ENCODE peak calls at places on chromosomes 11 and 22, in eight cellular contexts. P is uterus, H is Caco-2, U is mucosa of descending colon, Z is fibroblast of pulmonary artery, S is A549, X is esophagus muscularis mucosa, Q is PC-9. Y is an unnamed sample.

GRCh38 chr11:102599642-102600261 is 25.4 kb downstream of the MMP20 start:
- DNase-seq in Z (peak), X (no peak), U (no peak), S (peak), Q (peak), H (peak), P (no peak), Y (peak)

GRCh38 chr22:30206964-30207363 is 39.6 kb downstream of the LIF start:
- DNase-seq in X (no peak), P (peak), U (no peak), S (peak), H (peak), Q (peak), Z (peak), Y (peak)

GRCh38 chr11:132895340-132895739 is 637.0 kb downstream of the OPCML start:
- DNase-seq in X (no peak), Q (no peak), P (no peak), Z (peak), U (no peak), S (no peak), H (no peak), Y (peak)

GRCh38 chr11:10651579-10652361 is 41.8 kb downstream of the IRAG1 start:
- DNase-seq in Z (no peak), S (no peak), P (no peak), Q (no peak), H (no peak), X (no peak), U (no peak), Y (no peak)

GRCh38 chr11:40328890-40329617 is 1130.4 kb downstream of the LRRC4C start:
- DNase-seq in Z (peak), U (peak), S (peak), P (no peak), Q (peak), H (peak), X (no peak), Y (peak)

GRCh38 chr22:41382098-41382578 is 396 bp downstream of the TEF start:
- DNase-seq in H (peak), Z (peak), Q (no peak), U (peak), P (peak), S (peak), X (peak), Y (no peak)

GRCh38 chr11:72375241-72375640 is 59.1 kb downstream of the CLPB start:
- DNase-seq in S (no peak), X (peak), Z (no peak), Q (no peak), U (no peak), P (no peak), H (no peak), Y (no peak)

GRCh38 chr11:7571640-7572000 is 57.8 kb downstream of the PPFIBP2 start:
- DNase-seq in Q (peak), P (peak), Z (peak), U (peak), H (peak), S (peak), X (no peak), Y (no peak)

GRCh38 chr11:43072096-43072495 is 239.7 kb upstream of the API5 start:
- DNase-seq in U (no peak), P (no peak), Q (no peak), Z (no peak), X (no peak), S (no peak), H (no peak), Y (no peak)

GRCh38 chr11:69039501-69039900 is 9.2 kb upstream of the TPCN2 start:
- DNase-seq in X (no peak), U (no peak), Q (no peak), Z (no peak), H (no peak), S (no peak), P (no peak), Y (no peak)

DNA sequence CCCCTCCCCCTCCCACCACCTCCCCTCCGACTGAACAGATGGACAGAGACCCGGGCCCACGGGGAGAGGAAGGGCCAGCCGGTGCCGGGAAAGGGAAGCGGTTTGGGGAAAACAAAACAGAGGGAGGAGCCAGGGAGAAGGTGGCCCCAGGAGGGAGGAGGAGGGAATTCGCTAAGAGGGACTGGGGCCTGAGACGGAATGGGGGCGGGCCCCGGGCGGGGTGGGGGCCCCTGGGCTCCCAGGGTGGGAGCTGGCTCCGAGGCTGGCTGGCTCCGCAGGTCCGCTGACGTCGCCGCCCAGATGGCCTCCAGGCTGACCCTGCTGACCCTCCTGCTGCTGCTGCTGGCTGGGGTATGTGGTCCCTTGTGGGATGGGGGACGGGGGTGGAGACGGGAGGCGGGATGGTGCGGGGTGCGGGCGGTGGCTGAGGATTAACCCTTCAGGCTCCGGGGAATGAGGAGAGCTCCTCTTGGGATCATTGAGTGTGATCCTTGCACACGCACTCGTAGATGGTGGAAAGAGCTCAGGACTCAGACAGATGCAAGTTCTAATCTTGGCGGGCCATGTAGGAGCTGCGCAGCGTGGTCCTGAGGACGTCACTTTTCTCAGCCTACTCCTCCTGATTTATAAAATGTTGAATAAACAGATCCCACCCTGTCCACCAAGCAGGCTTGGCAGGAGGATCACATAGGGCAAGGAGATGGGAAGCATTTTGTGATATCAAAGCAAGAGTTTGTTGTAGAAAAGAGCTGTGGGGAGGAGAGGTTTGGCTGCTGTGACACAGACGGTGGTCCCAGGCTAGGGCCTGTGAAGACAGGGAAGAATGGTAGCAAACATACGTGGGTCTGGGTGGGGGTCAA is 716 bp downstream of the SERPING1 start:
- DNase-seq in P (peak), S (no peak), X (no peak), Z (peak), U (peak), Q (peak), H (peak), Y (no peak)
- H3K4me3 ChIP-seq in P (peak), S (peak), X (peak), Z (peak), U (no peak), Q (peak), H (peak), Y (peak)

GRCh38 chr11:44823006-44823405 is 96.2 kb downstream of the TSPAN18 start:
- DNase-seq in P (no peak), H (no peak), U (no peak), Z (no peak), S (peak), Q (no peak), X (no peak), Y (no peak)
- TF ChIP-seq CTCF in P (no peak), H (no peak), U (no peak), Z (peak), S (no peak), Q (peak), X (no peak), Y (peak)

DNA sequence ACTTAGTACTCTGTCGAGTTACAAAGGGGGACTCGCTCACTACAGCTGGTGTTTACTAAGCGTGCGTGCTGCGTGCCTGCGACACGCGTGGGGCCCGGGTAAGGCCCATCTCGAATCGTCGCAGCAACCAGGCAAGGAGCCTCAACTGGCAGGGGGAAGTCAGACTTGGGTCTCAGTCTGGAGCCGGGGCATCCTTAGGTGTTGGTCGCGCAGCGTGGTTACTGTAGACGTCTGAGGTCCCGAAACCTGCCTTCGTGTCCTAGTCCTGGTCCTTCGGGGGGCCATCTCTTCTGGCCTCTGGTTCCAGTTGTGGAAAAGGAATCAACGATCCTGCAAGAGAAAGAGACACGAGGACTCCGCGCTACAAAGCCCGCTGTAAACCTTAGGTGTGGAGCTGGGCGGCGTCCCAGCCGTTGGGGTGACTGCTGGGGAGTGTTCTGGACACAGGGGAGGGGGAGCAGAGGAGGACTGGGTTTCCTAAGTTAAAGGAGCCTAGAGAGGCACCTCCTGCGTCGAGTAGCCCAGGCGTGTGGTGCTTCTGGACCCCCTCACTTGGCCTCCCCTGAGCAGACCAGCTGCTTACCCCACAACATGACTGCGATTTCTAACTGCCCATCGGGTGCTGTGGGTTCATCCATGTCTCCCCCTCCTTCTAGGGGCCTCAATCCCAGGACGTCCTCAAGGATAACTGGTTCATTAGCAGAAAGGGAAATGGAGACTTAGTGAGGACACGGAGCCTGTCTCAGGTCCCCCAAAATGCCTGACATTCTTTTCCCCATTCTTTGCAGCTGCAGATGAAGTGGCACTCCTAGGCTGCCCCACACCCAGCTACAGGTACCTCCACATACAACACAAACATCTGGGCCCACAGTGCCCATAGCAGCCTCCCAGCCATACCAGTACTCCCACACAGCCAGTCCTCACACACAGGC is 4.9 kb upstream of the WNT11 start:
- DNase-seq in P (no peak), Z (no peak), S (no peak), H (no peak), X (no peak), U (peak), Q (no peak), Y (no peak)
- H3K4me3 ChIP-seq in P (peak), Z (peak), S (peak), H (peak), X (peak), U (no peak), Q (no peak), Y (peak)

DNA sequence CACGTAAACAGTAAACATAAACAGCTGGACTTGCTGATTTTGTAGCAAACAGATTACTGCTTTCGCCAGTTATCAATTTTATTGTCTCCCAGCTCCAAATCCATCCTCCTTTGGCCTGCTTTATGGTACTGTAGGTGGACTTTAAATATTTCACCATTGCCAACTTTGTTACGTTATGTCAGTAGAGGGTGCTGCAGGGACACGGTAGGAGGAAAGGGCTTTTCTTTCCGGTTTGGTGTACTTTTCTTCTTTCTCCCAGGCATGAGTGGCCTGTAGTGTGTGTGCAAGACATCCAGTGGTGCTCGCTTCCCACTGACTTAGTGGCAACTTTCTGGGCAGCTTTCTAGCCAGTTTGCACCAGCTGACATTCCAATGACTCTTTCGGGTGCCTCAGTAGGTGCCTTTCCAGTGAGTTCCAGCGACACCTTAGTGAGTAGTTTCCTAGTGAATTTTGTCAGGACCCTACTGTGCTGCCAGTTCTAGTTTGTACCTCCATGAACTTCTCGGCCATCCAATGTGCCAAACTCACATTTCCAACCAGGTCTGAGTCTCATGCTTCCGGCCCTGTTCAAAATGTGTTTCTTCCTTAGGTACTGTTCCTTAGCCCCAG is 267.6 kb upstream of the TENM4 start:
- DNase-seq in X (no peak), P (no peak), H (peak), S (peak), Q (peak), Z (peak), U (peak), Y (peak)
- TF ChIP-seq CTCF in X (no peak), P (no peak), H (peak), S (peak), Q (peak), Z (peak), U (no peak), Y (peak)

GRCh38 chr11:129372609-129373488 is 2.8 kb upstream of the BARX2 start:
- DNase-seq in H (no peak), Q (peak), S (no peak), U (no peak), Z (no peak), P (no peak), X (no peak), Y (no peak)
- H3K4me3 ChIP-seq in H (no peak), Q (no peak), S (peak), U (no peak), Z (peak), P (peak), X (peak), Y (no peak)

GRCh38 chr11:15991174-15991655 is 365.1 kb downstream of the SOX6 start:
- DNase-seq in Q (no peak), Z (no peak), P (no peak), H (no peak), S (no peak), X (no peak), U (no peak), Y (no peak)

GRCh38 chr11:15988693-15989231 is 367.6 kb downstream of the SOX6 start:
- DNase-seq in X (no peak), Q (no peak), U (no peak), H (no peak), Z (no peak), P (no peak), S (peak), Y (no peak)

GRCh38 chr11:15993360-15993759 is 363.0 kb downstream of the SOX6 start:
- DNase-seq in P (no peak), Q (no peak), X (no peak), U (no peak), Z (no peak), S (no peak), H (no peak), Y (no peak)

GRCh38 chr11:15987044-15987443 is 369.3 kb downstream of the SOX6 start:
- DNase-seq in S (no peak), U (no peak), X (no peak), P (no peak), H (no peak), Q (no peak), Z (no peak), Y (no peak)

GRCh38 chr11:15989685-15990084 is 366.7 kb downstream of the SOX6 start:
- DNase-seq in Q (no peak), X (no peak), S (no peak), P (no peak), U (no peak), Z (no peak), H (no peak), Y (no peak)
- TF ChIP-seq CTCF in Q (no peak), X (no peak), S (no peak), P (no peak), U (no peak), Z (no peak), H (no peak), Y (no peak)

GRCh38 chr11:63556404-63556803 is 6.8 kb downstream of the PLAAT2 start:
- DNase-seq in X (no peak), H (no peak), Z (no peak), Q (no peak), U (no peak), P (no peak), S (no peak), Y (no peak)

GRCh38 chr11:63557548-63557947 is 5.6 kb downstream of the PLAAT2 start:
- DNase-seq in Q (no peak), X (no peak), H (no peak), U (no peak), P (no peak), S (no peak), Z (no peak), Y (no peak)

GRCh38 chr11:63552921-63553320 is 10.3 kb downstream of the PLAAT2 start:
- DNase-seq in P (no peak), Z (no peak), U (no peak), X (no peak), Q (peak), S (peak), H (no peak), Y (no peak)

GRCh38 chr11:63553759-63554158 is 9.4 kb downstream of the PLAAT2 start:
- DNase-seq in P (no peak), X (no peak), U (no peak), H (no peak), Z (no peak), S (no peak), Q (no peak), Y (no peak)

GRCh38 chr11:63554901-63555218 is 8.3 kb downstream of the PLAAT2 start:
- DNase-seq in U (no peak), H (no peak), S (no peak), P (no peak), Q (no peak), X (no peak), Z (no peak), Y (no peak)
- H3K4me3 ChIP-seq in U (no peak), H (no peak), S (no peak), P (no peak), Q (no peak), X (no peak), Z (no peak), Y (no peak)

GRCh38 chr11:19814421-19814820 is 101.8 kb downstream of the NAV2 start:
- DNase-seq in H (no peak), U (no peak), P (no peak), S (no peak), Q (no peak), Z (no peak), X (no peak), Y (no peak)
- TF ChIP-seq CTCF in H (no peak), U (no peak), P (no peak), S (no peak), Q (no peak), Z (peak), X (no peak), Y (peak)

Y was measured in retinal pigment epithelial cell.